ENCODE peak calls at places on chromosomes 4 and X, in five cellular contexts. One of them, this sample, is unnamed.

GRCh38 chr4:102451266-102451665 is 49.9 kb upstream of the NFKB1 start:
- DNase-seq in astrocyte of the hippocampus: no peak
- DNase-seq in activated naive CD4-positive, alpha-beta T cell: no peak
- DNase-seq in NCI-H1694: no peak
- DNase-seq in stimulated activated CD4-positive, alpha-beta T cell treated with anti-CD3 and anti-CD28 coated beads, Interleukin-4, amount 100 ng/mL, for 48 hours: no peak
- DNase-seq in this sample: no peak

GRCh38 chr4:102165584-102165983 is 179.7 kb downstream of the SLC39A8 start:
- DNase-seq in activated naive CD4-positive, alpha-beta T cell: no peak
- DNase-seq in stimulated activated CD4-positive, alpha-beta T cell treated with anti-CD3 and anti-CD28 coated beads, Interleukin-4, amount 100 ng/mL, for 48 hours: no peak
- DNase-seq in NCI-H1694: no peak
- DNase-seq in astrocyte of the hippocampus: no peak
- DNase-seq in this sample: no peak

GRCh38 chr4:13476152-13476551 is 8.0 kb downstream of the RAB28 start:
- DNase-seq in astrocyte of the hippocampus: no peak
- DNase-seq in stimulated activated CD4-positive, alpha-beta T cell treated with anti-CD3 and anti-CD28 coated beads, Interleukin-4, amount 100 ng/mL, for 48 hours: no peak
- DNase-seq in NCI-H1694: no peak
- DNase-seq in activated naive CD4-positive, alpha-beta T cell: no peak
- DNase-seq in this sample: no peak

GRCh38 chrX:53445977-53446376 is 11.8 kb upstream of the HSD17B10 start:
- DNase-seq in stimulated activated CD4-positive, alpha-beta T cell treated with anti-CD3 and anti-CD28 coated beads, Interleukin-4, amount 100 ng/mL, for 48 hours: peak
- DNase-seq in activated naive CD4-positive, alpha-beta T cell: no peak
- DNase-seq in astrocyte of the hippocampus: peak
- DNase-seq in NCI-H1694: peak
- DNase-seq in this sample: no peak

GRCh38 chr4:124183231-124183630 is 529.3 kb downstream of the ANKRD50 start:
- DNase-seq in stimulated activated CD4-positive, alpha-beta T cell treated with anti-CD3 and anti-CD28 coated beads, Interleukin-4, amount 100 ng/mL, for 48 hours: no peak
- DNase-seq in astrocyte of the hippocampus: no peak
- DNase-seq in NCI-H1694: no peak
- DNase-seq in activated naive CD4-positive, alpha-beta T cell: no peak
- DNase-seq in this sample: no peak

GRCh38 chr4:145909331-145909730 is 29.3 kb downstream of the ZNF827 start:
- DNase-seq in NCI-H1694: no peak
- DNase-seq in stimulated activated CD4-positive, alpha-beta T cell treated with anti-CD3 and anti-CD28 coated beads, Interleukin-4, amount 100 ng/mL, for 48 hours: no peak
- DNase-seq in astrocyte of the hippocampus: no peak
- DNase-seq in activated naive CD4-positive, alpha-beta T cell: no peak
- DNase-seq in this sample: no peak

GRCh38 chr4:11134705-11135104 is 294.0 kb downstream of the HS3ST1 start:
- DNase-seq in stimulated activated CD4-positive, alpha-beta T cell treated with anti-CD3 and anti-CD28 coated beads, Interleukin-4, amount 100 ng/mL, for 48 hours: no peak
- DNase-seq in NCI-H1694: no peak
- DNase-seq in astrocyte of the hippocampus: no peak
- DNase-seq in activated naive CD4-positive, alpha-beta T cell: no peak
- DNase-seq in this sample: no peak

GRCh38 chrX:71533514-71533849 is 578 bp downstream of the OGT start:
- DNase-seq in NCI-H1694: no peak
- DNase-seq in activated naive CD4-positive, alpha-beta T cell: no peak
- DNase-seq in stimulated activated CD4-positive, alpha-beta T cell treated with anti-CD3 and anti-CD28 coated beads, Interleukin-4, amount 100 ng/mL, for 48 hours: no peak
- DNase-seq in astrocyte of the hippocampus: peak
- DNase-seq in this sample: no peak

GRCh38 chrX:15114865-15115566 is 154.9 kb downstream of the ASB9 start:
- DNase-seq in activated naive CD4-positive, alpha-beta T cell: no peak
- DNase-seq in astrocyte of the hippocampus: no peak
- DNase-seq in stimulated activated CD4-positive, alpha-beta T cell treated with anti-CD3 and anti-CD28 coated beads, Interleukin-4, amount 100 ng/mL, for 48 hours: no peak
- DNase-seq in NCI-H1694: no peak
- DNase-seq in this sample: no peak

GRCh38 chrX:15619053-15619772 is 18.5 kb upstream of the ACE2 start:
- DNase-seq in stimulated activated CD4-positive, alpha-beta T cell treated with anti-CD3 and anti-CD28 coated beads, Interleukin-4, amount 100 ng/mL, for 48 hours: no peak
- DNase-seq in astrocyte of the hippocampus: peak
- DNase-seq in NCI-H1694: no peak
- DNase-seq in activated naive CD4-positive, alpha-beta T cell: no peak
- DNase-seq in this sample: no peak

GRCh38 chrX:17597836-17598434 is 139.4 kb upstream of the SCML1 start:
- DNase-seq in NCI-H1694: no peak
- DNase-seq in stimulated activated CD4-positive, alpha-beta T cell treated with anti-CD3 and anti-CD28 coated beads, Interleukin-4, amount 100 ng/mL, for 48 hours: no peak
- DNase-seq in astrocyte of the hippocampus: peak
- DNase-seq in activated naive CD4-positive, alpha-beta T cell: no peak
- DNase-seq in this sample: peak

GRCh38 chr4:46844325-46844917 is 64.6 kb downstream of the COX7B2 start:
- DNase-seq in activated naive CD4-positive, alpha-beta T cell: peak
- DNase-seq in astrocyte of the hippocampus: peak
- DNase-seq in stimulated activated CD4-positive, alpha-beta T cell treated with anti-CD3 and anti-CD28 coated beads, Interleukin-4, amount 100 ng/mL, for 48 hours: peak
- DNase-seq in NCI-H1694: peak
- DNase-seq in this sample: peak

GRCh38 chr4:55547918-55548317 is 1.2 kb upstream of the CLOCK start:
- DNase-seq in stimulated activated CD4-positive, alpha-beta T cell treated with anti-CD3 and anti-CD28 coated beads, Interleukin-4, amount 100 ng/mL, for 48 hours: no peak
- DNase-seq in NCI-H1694: no peak
- DNase-seq in activated naive CD4-positive, alpha-beta T cell: no peak
- DNase-seq in astrocyte of the hippocampus: no peak
- DNase-seq in this sample: no peak

GRCh38 chr4:163505374-163505773 is 10.9 kb downstream of the TMA16 start:
- DNase-seq in activated naive CD4-positive, alpha-beta T cell: no peak
- DNase-seq in NCI-H1694: no peak
- DNase-seq in astrocyte of the hippocampus: peak
- DNase-seq in stimulated activated CD4-positive, alpha-beta T cell treated with anti-CD3 and anti-CD28 coated beads, Interleukin-4, amount 100 ng/mL, for 48 hours: no peak
- DNase-seq in this sample: no peak

GRCh38 chrX:151920101-151920500 is 7.4 kb downstream of the MAGEA4 start:
- DNase-seq in stimulated activated CD4-positive, alpha-beta T cell treated with anti-CD3 and anti-CD28 coated beads, Interleukin-4, amount 100 ng/mL, for 48 hours: no peak
- DNase-seq in astrocyte of the hippocampus: no peak
- DNase-seq in NCI-H1694: no peak
- DNase-seq in activated naive CD4-positive, alpha-beta T cell: no peak
- DNase-seq in this sample: no peak

GRCh38 chr4:126564283-126564854 is 1068.4 kb upstream of the INTU start:
- DNase-seq in stimulated activated CD4-positive, alpha-beta T cell treated with anti-CD3 and anti-CD28 coated beads, Interleukin-4, amount 100 ng/mL, for 48 hours: no peak
- DNase-seq in activated naive CD4-positive, alpha-beta T cell: no peak
- DNase-seq in astrocyte of the hippocampus: no peak
- DNase-seq in NCI-H1694: no peak
- DNase-seq in this sample: no peak

GRCh38 chr4:132527817-132528216 is 621.3 kb upstream of the PCDH10 start:
- DNase-seq in astrocyte of the hippocampus: no peak
- DNase-seq in stimulated activated CD4-positive, alpha-beta T cell treated with anti-CD3 and anti-CD28 coated beads, Interleukin-4, amount 100 ng/mL, for 48 hours: no peak
- DNase-seq in NCI-H1694: no peak
- DNase-seq in activated naive CD4-positive, alpha-beta T cell: no peak
- DNase-seq in this sample: no peak

GRCh38 chr4:79723507-79723906 is 315.5 kb upstream of the GK2 start:
- DNase-seq in NCI-H1694: no peak
- DNase-seq in astrocyte of the hippocampus: no peak
- DNase-seq in activated naive CD4-positive, alpha-beta T cell: no peak
- DNase-seq in stimulated activated CD4-positive, alpha-beta T cell treated with anti-CD3 and anti-CD28 coated beads, Interleukin-4, amount 100 ng/mL, for 48 hours: no peak
- DNase-seq in this sample: no peak

GRCh38 chr4:56958111-56958517 is 19.3 kb downstream of the NOA1 start:
- DNase-seq in NCI-H1694: peak
- DNase-seq in stimulated activated CD4-positive, alpha-beta T cell treated with anti-CD3 and anti-CD28 coated beads, Interleukin-4, amount 100 ng/mL, for 48 hours: no peak
- DNase-seq in astrocyte of the hippocampus: peak
- DNase-seq in activated naive CD4-positive, alpha-beta T cell: no peak
- DNase-seq in this sample: peak

GRCh38 chr4:6890358-6890757 is 19.3 kb upstream of the TBC1D14 start:
- DNase-seq in stimulated activated CD4-positive, alpha-beta T cell treated with anti-CD3 and anti-CD28 coated beads, Interleukin-4, amount 100 ng/mL, for 48 hours: no peak
- DNase-seq in NCI-H1694: no peak
- DNase-seq in activated naive CD4-positive, alpha-beta T cell: no peak
- DNase-seq in astrocyte of the hippocampus: no peak
- DNase-seq in this sample: no peak

GRCh38 chr4:140187316-140187695 is 33.3 kb upstream of the MAML3 start:
- DNase-seq in activated naive CD4-positive, alpha-beta T cell: no peak
- DNase-seq in stimulated activated CD4-positive, alpha-beta T cell treated with anti-CD3 and anti-CD28 coated beads, Interleukin-4, amount 100 ng/mL, for 48 hours: no peak
- DNase-seq in NCI-H1694: no peak
- DNase-seq in astrocyte of the hippocampus: no peak
- DNase-seq in this sample: no peak

GRCh38 chr4:55754754-55755350 is 64.7 kb upstream of the EXOC1L start:
- DNase-seq in astrocyte of the hippocampus: no peak
- DNase-seq in stimulated activated CD4-positive, alpha-beta T cell treated with anti-CD3 and anti-CD28 coated beads, Interleukin-4, amount 100 ng/mL, for 48 hours: no peak
- DNase-seq in activated naive CD4-positive, alpha-beta T cell: no peak
- DNase-seq in NCI-H1694: no peak
- DNase-seq in this sample: no peak

GRCh38 chr4:154506253-154506652 is 14.7 kb upstream of the DCHS2 start:
- DNase-seq in astrocyte of the hippocampus: peak
- DNase-seq in stimulated activated CD4-positive, alpha-beta T cell treated with anti-CD3 and anti-CD28 coated beads, Interleukin-4, amount 100 ng/mL, for 48 hours: no peak
- DNase-seq in NCI-H1694: peak
- DNase-seq in activated naive CD4-positive, alpha-beta T cell: no peak
- DNase-seq in this sample: peak

GRCh38 chr4:174714393-174715211 is 114.4 kb downstream of the GLRA3 start:
- DNase-seq in activated naive CD4-positive, alpha-beta T cell: no peak
- DNase-seq in NCI-H1694: no peak
- DNase-seq in stimulated activated CD4-positive, alpha-beta T cell treated with anti-CD3 and anti-CD28 coated beads, Interleukin-4, amount 100 ng/mL, for 48 hours: no peak
- DNase-seq in astrocyte of the hippocampus: peak
- DNase-seq in this sample: peak

GRCh38 chrX:54928876-54929275 is 8.3 kb downstream of the TRO start:
- DNase-seq in activated naive CD4-positive, alpha-beta T cell: no peak
- DNase-seq in stimulated activated CD4-positive, alpha-beta T cell treated with anti-CD3 and anti-CD28 coated beads, Interleukin-4, amount 100 ng/mL, for 48 hours: no peak
- DNase-seq in astrocyte of the hippocampus: no peak
- DNase-seq in NCI-H1694: no peak
- DNase-seq in this sample: no peak

This sample was measured in astrocyte of the cerebellum.